ENCODE peak calls at places on chromosomes 11 and 22, in four cellular contexts. J is esophagus squamous epithelium; D is BE2C; K is activated CD8-positive, alpha-beta T cell treated with anti-CD3 and anti-CD28 coated beads for 36 hours. G is an unnamed sample.

GRCh38 chr11:79055866-79056632 is 384.8 kb downstream of the TENM4 start:
- DNase-seq in K (no peak), J (no peak), D (no peak), G (no peak)

GRCh38 chr11:2268911-2269600 is 1.3 kb downstream of the ASCL2 start:
- DNase-seq in K (peak; percentile 87), D (no peak), J (no peak), G (peak; percentile 58)

GRCh38 chr11:90646706-90647105 is 423.9 kb upstream of the CHORDC1 start:
- DNase-seq in J (no peak), K (no peak), D (no peak), G (no peak)

GRCh38 chr11:2989551-2989950 is 2.6 kb downstream of the NAP1L4 start:
- DNase-seq in K (no peak), J (no peak), D (no peak), G (no peak)

GRCh38 chr11:64358536-64358906 is 441 bp upstream of the RPS6KA4 start:
- DNase-seq in K (no peak), D (no peak), J (no peak), G (no peak)

GRCh38 chr22:35564975-35565867 is 24.6 kb downstream of the RASD2 start:
- DNase-seq in K (no peak), J (no peak), D (no peak), G (no peak)

GRCh38 chr11:65903068-65903481 is 2.9 kb upstream of the FOSL1 start:
- DNase-seq in D (no peak), K (no peak), J (no peak), G (no peak)

GRCh38 chr11:96200243-96200642 is 142.8 kb downstream of the MAML2 start:
- DNase-seq in J (no peak), K (no peak), D (no peak), G (no peak)

GRCh38 chr22:22667966-22668880 is 23.8 kb downstream of the GGTLC2 start:
- DNase-seq in J (no peak), K (no peak), D (no peak), G (no peak)

GRCh38 chr11:59706518-59707285 is 6.9 kb downstream of the OR10V1 start:
- DNase-seq in D (no peak), K (no peak), J (no peak), G (no peak)

GRCh38 chr11:120950880-120951279 is 73.0 kb upstream of the TBCEL start:
- DNase-seq in J (no peak), D (no peak), K (no peak), G (no peak)

GRCh38 chr11:33258631-33259184 is 1.5 kb downstream of the HIPK3 start:
- DNase-seq in D (no peak), J (no peak), K (no peak), G (no peak)

GRCh38 chr11:83816572-83817187 is 530.5 kb upstream of the CCDC90B start:
- DNase-seq in D (no peak), K (no peak), J (no peak), G (peak; percentile 14)

GRCh38 chr11:67434395-67434881 is 3.0 kb downstream of the PTPRCAP start:
- DNase-seq in D (no peak), K (peak; percentile 68), J (no peak), G (no peak)

GRCh38 chr11:95849087-95849825 is 59.0 kb downstream of the CEP57 start:
- DNase-seq in K (peak; percentile 44), D (peak; percentile 54), J (no peak), G (peak; percentile 10)

GRCh38 chr11:115637842-115638241 is 133.6 kb upstream of the CADM1 start:
- DNase-seq in D (no peak), K (no peak), J (no peak), G (no peak)

GRCh38 chr22:46587492-46588278 is 32.5 kb upstream of the GRAMD4 start:
- DNase-seq in D (no peak), K (peak; percentile 66), J (no peak), G (peak; percentile 85)

GRCh38 chr11:60130496-60130895 is 42.0 kb downstream of the MS4A2 start:
- DNase-seq in D (no peak), K (peak; percentile 15), J (no peak), G (peak; percentile 23)

GRCh38 chr22:26718905-26719304 is 61.5 kb downstream of the MIAT start:
- DNase-seq in K (no peak), J (no peak), D (no peak), G (no peak)

GRCh38 chr11:4890279-4890678 is 8.6 kb downstream of the OR51T1 start:
- DNase-seq in K (no peak), J (no peak), D (no peak), G (no peak)

GRCh38 chr11:14446701-14447169 is 52.9 kb downstream of the COPB1 start:
- DNase-seq in J (no peak), D (no peak), K (no peak), G (no peak)

GRCh38 chr11:9887492-9887891 is 223.6 kb downstream of the SWAP70 start:
- DNase-seq in J (no peak), D (no peak), K (no peak), G (no peak)

GRCh38 chr11:48034926-48035876 is 54.8 kb downstream of the PTPRJ start:
- DNase-seq in K (no peak), D (no peak), J (no peak), G (no peak)

GRCh38 chr11:121615506-121615905 is 162.7 kb upstream of the SORL1-AS1 start:
- DNase-seq in J (no peak), K (no peak), D (no peak), G (no peak)

GRCh38 chr11:16001899-16002426 is 354.4 kb downstream of the SOX6 start:
- DNase-seq in D (no peak), K (no peak), J (no peak), G (no peak)

GRCh38 chr22:27776410-27776958 is 25.1 kb downstream of the MN1 start:
- DNase-seq in D (no peak), K (no peak), J (no peak), G (no peak)

GRCh38 chr11:133821776-133822175 is 23.5 kb downstream of the SPATA19 start:
- DNase-seq in D (peak; percentile 71), J (no peak), K (peak; percentile 63), G (peak; percentile 68)
- TF ChIP-seq CTCF in D (peak; percentile 87), J (peak; percentile 44), K (peak; percentile 60), G (peak; percentile 71)

GRCh38 chr11:93689166-93689734 is 27.8 kb downstream of the CEP295 start:
- DNase-seq in D (no peak), K (peak; percentile 40), J (no peak), G (peak; percentile 10)

GRCh38 chr11:93694586-93694985 is 33.1 kb downstream of the CEP295 start:
- DNase-seq in J (no peak), D (no peak), K (no peak), G (no peak)

DNA sequence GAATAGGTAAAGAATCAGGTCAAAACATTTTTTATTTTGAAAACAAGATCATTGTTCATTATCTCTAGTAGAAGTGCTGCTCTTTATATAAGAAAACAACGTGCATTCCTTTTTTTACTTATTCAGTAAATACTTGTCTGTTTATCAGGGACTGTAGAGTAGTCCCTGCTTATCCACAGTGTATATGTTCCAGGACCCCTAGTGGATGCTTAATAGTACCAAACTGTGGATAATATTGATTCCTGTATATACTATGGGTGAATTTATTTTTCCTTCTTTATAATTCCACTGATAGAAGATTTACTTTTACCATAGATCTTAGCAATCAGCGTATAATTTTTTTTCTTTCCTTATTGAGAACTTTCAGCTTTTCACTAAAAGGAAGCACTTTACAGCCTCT is 32.6 kb downstream of the CEP295 start:
- DNase-seq in K (no peak), J (no peak), D (no peak), G (no peak)
- TF ChIP-seq CTCF in K (no peak), J (no peak), D (peak; percentile 25), G (no peak)

DNA sequence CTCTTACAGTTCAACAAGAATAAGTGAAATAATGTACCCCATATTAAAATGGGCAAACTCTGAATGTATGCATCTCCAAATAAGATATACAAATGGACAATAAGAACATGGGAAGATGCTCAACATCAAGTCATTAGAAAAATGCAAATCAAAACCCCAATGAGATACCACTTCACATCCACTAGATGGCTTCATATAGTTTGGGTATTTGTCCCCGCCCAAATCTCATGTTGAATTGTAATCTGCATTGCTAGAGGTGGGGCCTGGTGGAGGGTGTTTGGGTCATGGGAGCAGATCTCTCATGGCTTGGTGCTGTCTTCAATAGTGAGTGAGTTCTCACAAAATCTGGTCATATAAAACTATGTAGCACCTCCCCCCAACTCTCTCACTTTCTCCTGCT is 5.7 kb downstream of the MPZL2 start:
- DNase-seq in J (no peak), D (no peak), K (peak; percentile 50), G (no peak)
- TF ChIP-seq CTCF in J (no peak), D (peak; percentile 42), K (peak; percentile 58), G (no peak)

DNA sequence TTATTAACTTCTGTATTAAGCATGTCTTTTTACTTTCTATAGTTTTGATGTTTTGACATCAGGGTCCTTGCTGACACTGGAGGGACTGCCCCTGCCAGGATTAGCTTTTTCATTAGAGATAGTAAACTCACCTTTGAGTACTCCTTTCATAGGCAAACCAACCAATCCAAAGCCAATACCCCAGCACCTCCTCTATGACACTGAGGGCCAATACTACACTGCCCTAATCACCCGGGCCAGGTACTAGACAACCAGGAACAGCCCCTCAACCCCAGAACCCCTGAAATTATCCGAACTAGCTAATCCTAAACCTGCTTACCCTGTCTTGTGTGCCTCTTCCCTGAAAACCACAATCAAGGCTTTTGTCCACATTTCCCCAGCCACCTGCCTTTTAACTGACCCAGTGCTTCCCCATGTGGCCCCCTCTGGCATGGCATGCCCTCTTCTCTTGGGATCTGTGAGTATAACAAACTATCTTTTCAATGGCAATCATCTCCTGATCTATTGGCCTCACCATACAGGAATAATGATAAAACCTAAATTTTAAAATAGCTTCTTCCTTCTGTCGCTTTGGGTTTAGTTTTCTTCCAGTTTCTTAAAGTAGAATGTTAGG is 31.2 kb downstream of the RAB6A start:
- DNase-seq in D (peak; percentile 62), J (no peak), K (peak; percentile 38), G (no peak)
- TF ChIP-seq CTCF in D (peak; percentile 79), J (peak; percentile 12), K (peak; percentile 59), G (no peak)

GRCh38 chr22:39246217-39246616 is 1.4 kb upstream of the PDGFB start:
- DNase-seq in D (no peak), J (no peak), K (no peak), G (no peak)
- TF ChIP-seq CTCF in D (no peak), J (no peak), K (no peak), G (no peak)

GRCh38 chr22:29194269-29194668 is 11.4 kb upstream of the EMID1 start:
- DNase-seq in K (no peak), D (no peak), J (no peak), G (no peak)
- TF ChIP-seq CTCF in K (peak; percentile 14), D (peak; percentile 29), J (no peak), G (no peak)

GRCh38 chr11:811446-812245 is 1.9 kb downstream of the RPLP2 start:
- DNase-seq in J (no peak), D (no peak), K (no peak), G (no peak)
- TF ChIP-seq CTCF in J (no peak), D (no peak), K (no peak), G (no peak)